ENCODE peak calls at places on chromosomes 2 and 18, in four cellular contexts. Z is HepG2, B is H1, K is GM12878. W is an unnamed sample.

GRCh38 chr2:134372141-134372540 is 118.3 kb downstream of the MGAT5 start:
- DNase-seq in K (no peak), Z (no peak), B (no peak), W (no peak)

GRCh38 chr2:159046966-159047365 is 78.5 kb downstream of the TANC1 start:
- DNase-seq in B (no peak), K (no peak), Z (no peak), W (no peak)

GRCh38 chr2:25377822-25378421 is 36.2 kb upstream of the DNMT3A start:
- DNase-seq in Z (no peak), B (no peak), K (no peak), W (no peak)

GRCh38 chr2:207090389-207090788 is 75.4 kb downstream of the KLF7 start:
- DNase-seq in K (no peak), Z (no peak), B (no peak), W (no peak)

GRCh38 chr2:9071032-9071431 is 67.5 kb upstream of the MBOAT2 start:
- DNase-seq in K (no peak), Z (peak), B (peak), W (peak)

GRCh38 chr2:164954954-164955701 is at the start of gene SLC38A11:
- DNase-seq in K (no peak), B (no peak), Z (no peak), W (no peak)

GRCh38 chr2:166651080-166651675 is 157.1 kb upstream of the SCN7A start:
- DNase-seq in K (no peak), Z (no peak), B (no peak), W (no peak)

GRCh38 chr2:107543793-107544192 is 282.9 kb upstream of the RGPD4 start:
- DNase-seq in B (no peak), Z (no peak), K (no peak), W (no peak)

GRCh38 chr2:65265090-65266045 is 37.7 kb downstream of the ACTR2 start:
- DNase-seq in Z (peak), K (peak), B (no peak), W (peak)

GRCh38 chr2:5530022-5530696 is 162.0 kb upstream of the SOX11 start:
- DNase-seq in B (no peak), K (no peak), Z (no peak), W (no peak)

GRCh38 chr2:54394392-54394791 is 61.7 kb upstream of the SPTBN1 start:
- DNase-seq in B (no peak), K (peak), Z (no peak), W (no peak)
- TF ChIP-seq TAF1 in B (no peak), K (no peak), Z (no peak), W (no peak)

DNA sequence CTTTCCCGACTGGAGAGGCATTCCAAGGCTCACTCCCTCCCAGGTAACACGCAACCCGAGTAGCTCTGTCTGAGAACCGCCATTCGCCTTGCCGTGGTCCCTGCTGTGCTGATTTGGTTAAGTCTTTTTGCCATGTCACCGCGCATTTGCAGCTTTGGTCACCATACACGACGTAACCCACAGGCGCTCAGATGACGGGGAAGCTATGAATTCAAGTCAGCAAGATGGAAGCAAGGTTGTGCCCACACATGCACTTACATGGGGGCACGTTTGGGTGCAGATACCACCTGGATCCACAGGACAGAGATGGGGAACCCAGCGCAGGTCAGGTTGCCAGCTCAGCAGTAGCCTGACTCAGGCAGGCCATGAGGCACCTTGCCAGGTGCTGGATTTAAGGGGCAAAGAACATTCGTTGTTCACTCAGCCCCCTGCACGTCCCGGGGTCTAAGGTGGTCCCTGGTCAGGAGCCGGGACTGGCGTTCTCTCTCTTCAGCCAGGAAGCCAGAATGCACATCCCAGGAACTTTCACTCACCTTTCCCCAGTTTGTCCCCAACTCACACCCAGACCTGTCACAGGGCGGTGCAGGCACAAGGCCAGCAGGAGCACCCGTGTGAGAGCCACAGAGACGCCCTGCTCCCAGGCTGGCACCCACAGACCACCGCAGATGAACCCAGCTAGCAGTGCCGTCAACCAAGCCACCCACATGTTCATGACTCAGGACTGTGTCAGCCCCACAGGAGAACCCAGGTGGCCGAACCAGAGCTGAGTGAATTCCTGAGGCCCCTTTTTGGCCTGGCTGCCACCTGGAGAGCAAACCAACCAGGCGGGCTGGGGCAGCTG is 19.9 kb downstream of the SNED1 start:
- DNase-seq in Z (no peak), K (no peak), B (no peak), W (no peak)
- TF ChIP-seq ATF3 in Z (no peak), K (no peak), B (no peak), W (no peak)

GRCh38 chr18:27094621-27095020 is 90.5 kb downstream of the CHST9 start:
- DNase-seq in K (no peak), Z (peak), B (no peak), W (no peak)
- TF ChIP-seq CBX5 in K (no peak), Z (no peak), B (no peak), W (no peak)

GRCh38 chr2:97713296-97714083 is at the start of gene ZAP70:
- DNase-seq in K (no peak), B (no peak), Z (peak), W (no peak)
- TF ChIP-seq TAF1 in K (no peak), B (no peak), Z (no peak), W (no peak)

GRCh38 chr2:241933175-241933911 is 63.8 kb downstream of the RTP5 start:
- DNase-seq in B (no peak), Z (no peak), K (no peak), W (no peak)
- TF ChIP-seq ATF3 in B (no peak), Z (no peak), K (no peak), W (no peak)

W was measured in K562.